ENCODE peak calls at places on chromosomes 4 and X, in five cellular contexts. One of them, this sample, is unnamed.

GRCh38 chr4:184433258-184433892 is 41.0 kb downstream of the IRF2 start:
- DNase-seq in GM23338: no peak
- DNase-seq in SK-N-SH: no peak
- DNase-seq in Panc1: no peak
- DNase-seq in A549: no peak
- DNase-seq in this sample: no peak

GRCh38 chr4:102506523-102506922 is 5.4 kb downstream of the NFKB1 start:
- DNase-seq in GM23338: no peak
- DNase-seq in Panc1: no peak
- DNase-seq in SK-N-SH: no peak
- DNase-seq in A549: no peak
- DNase-seq in this sample: no peak

GRCh38 chrX:71543316-71543715 is 10.4 kb downstream of the OGT start:
- DNase-seq in SK-N-SH: no peak
- DNase-seq in GM23338: no peak
- DNase-seq in Panc1: no peak
- DNase-seq in A549: peak; percentile 29
- DNase-seq in this sample: no peak

GRCh38 chr4:53531695-53532224 is 59.5 kb downstream of the LNX1 start:
- DNase-seq in Panc1: no peak
- DNase-seq in A549: no peak
- DNase-seq in SK-N-SH: no peak
- DNase-seq in GM23338: no peak
- DNase-seq in this sample: no peak

GRCh38 chr4:142265536-142265935 is 580.6 kb downstream of the INPP4B start:
- DNase-seq in Panc1: peak; percentile 42
- DNase-seq in GM23338: no peak
- DNase-seq in SK-N-SH: no peak
- DNase-seq in A549: peak; percentile 58
- DNase-seq in this sample: peak; percentile 21

GRCh38 chrX:103540145-103540544 is 20.9 kb upstream of the RAB40A start:
- DNase-seq in A549: no peak
- DNase-seq in GM23338: no peak
- DNase-seq in Panc1: no peak
- DNase-seq in SK-N-SH: no peak
- DNase-seq in this sample: no peak

GRCh38 chrX:39149761-39150160 is 348.5 kb downstream of the MID1IP1 start:
- DNase-seq in Panc1: peak; percentile 12
- DNase-seq in A549: peak; percentile 17
- DNase-seq in SK-N-SH: no peak
- DNase-seq in GM23338: peak; percentile 71
- DNase-seq in this sample: no peak

GRCh38 chr4:7892212-7893019 is 47.2 kb downstream of the AFAP1 start:
- DNase-seq in Panc1: no peak
- DNase-seq in A549: peak; percentile 36
- DNase-seq in SK-N-SH: peak; percentile 62
- DNase-seq in GM23338: no peak
- DNase-seq in this sample: no peak

GRCh38 chr4:87410669-87411068 is 11.7 kb upstream of the NUDT9 start:
- DNase-seq in Panc1: no peak
- DNase-seq in SK-N-SH: no peak
- DNase-seq in A549: no peak
- DNase-seq in GM23338: no peak
- DNase-seq in this sample: no peak

GRCh38 chrX:360496-361150 is 26.1 kb downstream of the PPP2R3B start:
- DNase-seq in Panc1: no peak
- DNase-seq in SK-N-SH: no peak
- DNase-seq in A549: no peak
- DNase-seq in GM23338: no peak
- DNase-seq in this sample: no peak

GRCh38 chr4:126697748-126698147 is 935.0 kb upstream of the INTU start:
- DNase-seq in A549: no peak
- DNase-seq in GM23338: no peak
- DNase-seq in Panc1: no peak
- DNase-seq in SK-N-SH: no peak
- DNase-seq in this sample: no peak

GRCh38 chr4:76666940-76667532 is 230.9 kb downstream of the SOWAHB start:
- DNase-seq in A549: no peak
- DNase-seq in SK-N-SH: no peak
- DNase-seq in GM23338: no peak
- DNase-seq in Panc1: no peak
- DNase-seq in this sample: no peak

GRCh38 chrX:14777484-14777883 is 95.4 kb downstream of the FANCB start:
- DNase-seq in Panc1: no peak
- DNase-seq in GM23338: no peak
- DNase-seq in SK-N-SH: no peak
- DNase-seq in A549: no peak
- DNase-seq in this sample: no peak

GRCh38 chr4:8744083-8744805 is 127.4 kb downstream of the HMX1 start:
- DNase-seq in SK-N-SH: peak; percentile 55
- DNase-seq in A549: no peak
- DNase-seq in Panc1: no peak
- DNase-seq in GM23338: no peak
- DNase-seq in this sample: no peak

GRCh38 chr4:26105815-26106699 is 192.0 kb downstream of the SMIM20 start:
- DNase-seq in SK-N-SH: no peak
- DNase-seq in A549: no peak
- DNase-seq in GM23338: no peak
- DNase-seq in Panc1: no peak
- DNase-seq in this sample: peak; percentile 28

GRCh38 chrX:23031600-23031999 is 31.8 kb downstream of the DDX53 start:
- DNase-seq in A549: no peak
- DNase-seq in Panc1: no peak
- DNase-seq in SK-N-SH: no peak
- DNase-seq in GM23338: no peak
- DNase-seq in this sample: no peak

GRCh38 chr4:173139561-173139960 is 29.1 kb upstream of the GALNT7 start:
- DNase-seq in Panc1: no peak
- DNase-seq in A549: no peak
- DNase-seq in GM23338: no peak
- DNase-seq in SK-N-SH: no peak
- DNase-seq in this sample: no peak

GRCh38 chr4:77451530-77451929 is 154.1 kb upstream of the CXCL13 start:
- DNase-seq in Panc1: no peak
- DNase-seq in A549: no peak
- DNase-seq in SK-N-SH: no peak
- DNase-seq in GM23338: no peak
- DNase-seq in this sample: no peak

GRCh38 chr4:18593297-18594002 is 571.9 kb upstream of the LCORL start:
- DNase-seq in Panc1: peak; percentile 56
- DNase-seq in A549: peak; percentile 64
- DNase-seq in SK-N-SH: peak; percentile 63
- DNase-seq in GM23338: peak; percentile 93
- DNase-seq in this sample: peak; percentile 63

DNA sequence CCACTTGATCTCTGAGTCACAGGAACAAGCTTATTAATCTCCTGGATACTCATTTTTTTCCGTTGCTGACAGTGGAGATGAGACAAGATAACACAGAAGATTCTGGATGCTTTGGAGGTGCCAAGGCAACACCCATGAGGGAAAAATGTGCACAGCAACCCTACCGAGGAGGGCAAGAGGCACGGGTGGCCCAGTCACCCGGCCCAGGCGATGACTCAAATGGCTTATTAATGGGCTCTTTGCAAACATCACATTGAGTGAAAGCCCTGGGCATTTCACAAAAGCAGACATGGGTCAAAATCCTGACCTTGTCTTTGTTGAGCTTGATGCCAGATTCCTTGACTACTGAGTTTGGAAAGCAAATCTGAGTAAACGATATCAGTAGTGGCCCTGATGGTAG is 315.1 kb downstream of the STK32B start:
- DNase-seq in Panc1: peak; percentile 66
- DNase-seq in SK-N-SH: no peak
- DNase-seq in GM23338: no peak
- DNase-seq in A549: peak; percentile 93
- DNase-seq in this sample: no peak
- TF ChIP-seq REST in Panc1: no peak
- TF ChIP-seq REST in SK-N-SH: no peak
- TF ChIP-seq REST in GM23338: no peak
- TF ChIP-seq REST in A549: no peak
- TF ChIP-seq REST in this sample: no peak

GRCh38 chr4:185839204-185839712 is 27.3 kb upstream of the SORBS2 start:
- DNase-seq in Panc1: peak; percentile 48
- DNase-seq in A549: peak; percentile 77
- DNase-seq in SK-N-SH: no peak
- DNase-seq in GM23338: peak; percentile 93
- DNase-seq in this sample: peak; percentile 54
- TF ChIP-seq REST in Panc1: no peak
- TF ChIP-seq REST in A549: no peak
- TF ChIP-seq REST in SK-N-SH: peak; percentile 5
- TF ChIP-seq REST in GM23338: no peak
- TF ChIP-seq REST in this sample: no peak

DNA sequence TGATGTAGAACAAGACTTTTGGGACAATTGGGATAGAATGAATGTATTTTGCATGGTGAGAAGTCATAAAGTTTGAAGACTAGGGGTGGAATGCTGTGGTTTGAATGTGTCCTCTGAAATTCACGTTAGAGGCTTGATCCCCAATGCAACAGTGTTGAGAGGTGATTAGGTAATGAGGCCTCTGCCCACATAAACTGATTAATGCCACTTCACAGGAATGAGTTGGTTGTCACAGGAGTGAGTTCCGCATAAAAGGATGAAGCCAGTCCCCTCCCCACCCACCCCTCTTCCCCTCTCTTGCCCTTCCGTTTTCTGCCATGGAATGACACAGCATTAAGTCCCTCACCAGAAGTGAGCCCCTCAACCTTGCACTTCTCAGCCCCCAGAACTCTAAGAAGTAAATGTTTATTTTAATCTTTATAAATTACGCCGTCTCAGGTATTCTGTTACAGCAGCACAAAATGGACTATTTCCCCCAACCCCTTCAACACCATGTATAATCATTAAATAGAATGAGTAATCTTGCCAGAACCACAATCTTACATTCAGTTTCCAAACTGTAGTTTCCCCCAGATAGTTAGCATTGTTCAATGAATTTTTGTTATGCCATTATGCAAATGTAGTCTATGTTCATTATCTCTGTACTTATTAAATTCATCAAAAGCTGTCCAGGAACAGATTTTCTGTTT is 5.5 kb upstream of the MMAA start:
- DNase-seq in GM23338: no peak
- DNase-seq in A549: no peak
- DNase-seq in SK-N-SH: no peak
- DNase-seq in Panc1: no peak
- DNase-seq in this sample: no peak
- TF ChIP-seq REST in GM23338: no peak
- TF ChIP-seq REST in A549: no peak
- TF ChIP-seq REST in SK-N-SH: no peak
- TF ChIP-seq REST in Panc1: no peak
- TF ChIP-seq REST in this sample: no peak

GRCh38 chrX:152823657-152824056 is 6.9 kb downstream of the CETN2 start:
- DNase-seq in A549: no peak
- DNase-seq in Panc1: no peak
- DNase-seq in GM23338: no peak
- DNase-seq in SK-N-SH: no peak
- DNase-seq in this sample: no peak

GRCh38 chrX:152821145-152821765 is 9.3 kb downstream of the CETN2 start:
- DNase-seq in SK-N-SH: peak; percentile 49
- DNase-seq in GM23338: peak; percentile 74
- DNase-seq in Panc1: no peak
- DNase-seq in A549: peak; percentile 54
- DNase-seq in this sample: peak; percentile 18

GRCh38 chrX:152819732-152820131 is 10.8 kb downstream of the CETN2 start:
- DNase-seq in SK-N-SH: no peak
- DNase-seq in GM23338: no peak
- DNase-seq in Panc1: no peak
- DNase-seq in A549: no peak
- DNase-seq in this sample: no peak

GRCh38 chrX:152822383-152823086 is 8.0 kb downstream of the CETN2 start:
- DNase-seq in SK-N-SH: no peak
- DNase-seq in GM23338: no peak
- DNase-seq in Panc1: no peak
- DNase-seq in A549: no peak
- DNase-seq in this sample: no peak

GRCh38 chrX:152824841-152825374 is 5.6 kb downstream of the CETN2 start:
- DNase-seq in A549: no peak
- DNase-seq in GM23338: no peak
- DNase-seq in SK-N-SH: no peak
- DNase-seq in Panc1: no peak
- DNase-seq in this sample: no peak
- TF ChIP-seq REST in A549: no peak
- TF ChIP-seq REST in GM23338: no peak
- TF ChIP-seq REST in SK-N-SH: no peak
- TF ChIP-seq REST in Panc1: no peak
- TF ChIP-seq REST in this sample: no peak

GRCh38 chrX:101390664-101391525 is at the start of gene RPL36A:
- DNase-seq in Panc1: peak; percentile 81
- DNase-seq in A549: peak; percentile 94
- DNase-seq in GM23338: peak; percentile 94
- DNase-seq in SK-N-SH: peak; percentile 83
- DNase-seq in this sample: peak; percentile 78
- TF ChIP-seq REST in Panc1: no peak
- TF ChIP-seq REST in A549: peak; percentile 40
- TF ChIP-seq REST in GM23338: no peak
- TF ChIP-seq REST in SK-N-SH: peak; percentile 68
- TF ChIP-seq REST in this sample: no peak

GRCh38 chr4:1873291-1873690 is 2.1 kb downstream of the NSD2 start:
- DNase-seq in A549: no peak
- DNase-seq in GM23338: no peak
- DNase-seq in SK-N-SH: no peak
- DNase-seq in Panc1: no peak
- DNase-seq in this sample: no peak

GRCh38 chr4:1871471-1872021 is 353 bp downstream of the NSD2 start:
- DNase-seq in GM23338: peak; percentile 56
- DNase-seq in SK-N-SH: peak; percentile 85
- DNase-seq in Panc1: no peak
- DNase-seq in A549: peak; percentile 38
- DNase-seq in this sample: no peak

GRCh38 chr4:1872918-1873269 is 1.7 kb downstream of the NSD2 start:
- DNase-seq in SK-N-SH: no peak
- DNase-seq in Panc1: no peak
- DNase-seq in GM23338: no peak
- DNase-seq in A549: no peak
- DNase-seq in this sample: no peak

GRCh38 chr4:1873776-1874175 is 2.6 kb downstream of the NSD2 start:
- DNase-seq in SK-N-SH: no peak
- DNase-seq in GM23338: no peak
- DNase-seq in Panc1: no peak
- DNase-seq in A549: no peak
- DNase-seq in this sample: no peak

GRCh38 chr4:1874207-1874606 is 3.0 kb downstream of the NSD2 start:
- DNase-seq in Panc1: no peak
- DNase-seq in GM23338: no peak
- DNase-seq in SK-N-SH: no peak
- DNase-seq in A549: no peak
- DNase-seq in this sample: no peak
- TF ChIP-seq REST in Panc1: no peak
- TF ChIP-seq REST in GM23338: no peak
- TF ChIP-seq REST in SK-N-SH: no peak
- TF ChIP-seq REST in A549: no peak
- TF ChIP-seq REST in this sample: no peak

GRCh38 chr4:39933689-39934590 is 43.8 kb downstream of the PDS5A start:
- DNase-seq in GM23338: peak; percentile 21
- DNase-seq in SK-N-SH: no peak
- DNase-seq in A549: no peak
- DNase-seq in Panc1: no peak
- DNase-seq in this sample: no peak
- TF ChIP-seq REST in GM23338: no peak
- TF ChIP-seq REST in SK-N-SH: no peak
- TF ChIP-seq REST in A549: no peak
- TF ChIP-seq REST in Panc1: no peak
- TF ChIP-seq REST in this sample: no peak

GRCh38 chr4:137587796-137588195 is 55.5 kb upstream of the PCDH18 start:
- DNase-seq in Panc1: no peak
- DNase-seq in GM23338: no peak
- DNase-seq in SK-N-SH: no peak
- DNase-seq in A549: no peak
- DNase-seq in this sample: no peak
- TF ChIP-seq REST in Panc1: no peak
- TF ChIP-seq REST in GM23338: no peak
- TF ChIP-seq REST in SK-N-SH: no peak
- TF ChIP-seq REST in A549: no peak
- TF ChIP-seq REST in this sample: no peak